ENCODE peak calls at places on chromosomes 3 and 15, in five cellular contexts. D is AG08396, U is T-helper 2 cell, X is NCI-H2081, S is NCI-H1105 treated with DMSO at 0.1 percent for 48 hours. Q is an unnamed sample.

GRCh38 chr15:70376929-70377691 is 279.4 kb upstream of the TLE3 start:
- DNase-seq in D (peak), U (no peak), X (no peak), S (peak), Q (no peak)

GRCh38 chr15:40470423-40471104 is at the start of gene CHST14:
- DNase-seq in D (peak), U (peak), X (peak), S (peak), Q (no peak)

GRCh38 chr15:93610944-93611343 is 521.9 kb upstream of the RGMA start:
- DNase-seq in D (no peak), U (no peak), X (no peak), S (no peak), Q (no peak)

GRCh38 chr15:72535911-72536310 is 61.8 kb downstream of the ARIH1 start:
- DNase-seq in D (no peak), U (no peak), X (no peak), S (no peak), Q (no peak)

GRCh38 chr15:42007386-42007785 is 13.5 kb downstream of the PLA2G4E start:
- DNase-seq in D (no peak), U (no peak), X (no peak), S (no peak), Q (no peak)

GRCh38 chr3:56347219-56347871 is 120.9 kb downstream of the ERC2 start:
- DNase-seq in D (no peak), U (no peak), X (no peak), S (no peak), Q (no peak)

GRCh38 chr3:154225536-154225935 is 98.8 kb downstream of the DHX36 start:
- DNase-seq in D (no peak), U (no peak), X (no peak), S (no peak), Q (no peak)

GRCh38 chr3:128550113-128550440 is 57.1 kb upstream of the GATA2 start:
- DNase-seq in D (no peak), U (no peak), X (no peak), S (no peak), Q (no peak)

GRCh38 chr3:55127565-55127964 is 199.7 kb upstream of the LRTM1 start:
- DNase-seq in D (no peak), U (no peak), X (no peak), S (no peak), Q (no peak)

GRCh38 chr3:15997274-15997943 is 177.1 kb upstream of the GALNT15 start:
- DNase-seq in D (no peak), U (no peak), X (no peak), S (no peak), Q (no peak)

GRCh38 chr15:32849769-32850668 is 132.2 kb downstream of the GREM1 start:
- DNase-seq in D (peak), U (no peak), X (no peak), S (no peak), Q (peak)

GRCh38 chr3:82940124-82940523 is 1178.7 kb upstream of the GBE1 start:
- DNase-seq in D (no peak), U (no peak), X (no peak), S (no peak), Q (no peak)

GRCh38 chr15:84844964-84845363 is 27.8 kb downstream of the ALPK3 start:
- DNase-seq in D (no peak), U (no peak), X (no peak), S (no peak), Q (no peak)

GRCh38 chr3:134363381-134363755 is 10.9 kb downstream of the AMOTL2 start:
- DNase-seq in D (no peak), U (no peak), X (no peak), S (no peak), Q (no peak)

GRCh38 chr15:76321602-76322001 is 10.3 kb upstream of the ETFA start:
- DNase-seq in D (no peak), U (no peak), X (no peak), S (no peak), Q (no peak)

GRCh38 chr15:41017051-41017735 is 63.9 kb downstream of the CHAC1 start:
- DNase-seq in D (no peak), U (no peak), X (no peak), S (no peak), Q (no peak)

GRCh38 chr3:140708815-140709214 is 31.0 kb downstream of the TRIM42 start:
- DNase-seq in D (no peak), U (no peak), X (no peak), S (no peak), Q (no peak)

GRCh38 chr3:118577055-118577759 is 457.4 kb downstream of the IGSF11 start:
- DNase-seq in D (no peak), U (no peak), X (no peak), S (no peak), Q (no peak)

Q was measured in HS-27A.